ENCODE peak calls at places on chromosomes 4 and X, in seven cellular contexts. T, V, O, I, P, D and C are unnamed samples.

GRCh38 chr4:71243434-71243833 is 95.4 kb upstream of the SLC4A4 start:
- DNase-seq in V (no peak), P (no peak), D (no peak), O (no peak), T (no peak), I (no peak), C (no peak)

GRCh38 chr4:10003666-10004065 is 17.6 kb downstream of the SLC2A9 start:
- DNase-seq in P (no peak), V (no peak), O (no peak), D (no peak), T (peak), I (no peak), C (no peak)

GRCh38 chrX:44462851-44463250 is 79.8 kb downstream of the FUNDC1 start:
- DNase-seq in V (no peak), P (no peak), I (peak), D (no peak), O (peak), T (no peak), C (no peak)

GRCh38 chrX:33434256-33435092 is 223.1 kb upstream of the DMD start:
- DNase-seq in V (no peak), T (peak), P (peak), O (peak), D (peak), I (peak), C (peak)

GRCh38 chr4:74630551-74630950 is 163.8 kb downstream of the BTC start:
- DNase-seq in O (no peak), P (no peak), D (no peak), T (no peak), V (no peak), I (no peak), C (no peak)

GRCh38 chrX:84240848-84241565 is 53.0 kb upstream of the RPS6KA6 start:
- DNase-seq in O (no peak), V (no peak), D (no peak), P (no peak), I (no peak), T (no peak), C (no peak)

GRCh38 chrX:136646602-136647239 is 1.2 kb upstream of the CD40LG start:
- DNase-seq in O (no peak), V (no peak), D (no peak), I (no peak), T (peak), P (no peak), C (peak)

GRCh38 chr4:166836865-166837264 is 397.4 kb downstream of the SPOCK3 start:
- DNase-seq in P (no peak), T (no peak), O (no peak), I (no peak), V (no peak), D (no peak), C (no peak)

GRCh38 chrX:5409106-5409505 is 819.6 kb downstream of the NLGN4X start:
- DNase-seq in I (no peak), D (no peak), O (no peak), T (no peak), V (no peak), P (no peak), C (no peak)

GRCh38 chrX:24395775-24396174 is 35.3 kb downstream of the SUPT20HL1 start:
- DNase-seq in O (peak), T (peak), D (no peak), P (peak), I (peak), V (no peak), C (no peak)

GRCh38 chr4:78989697-78990270 is 50.5 kb upstream of the PAQR3 start:
- DNase-seq in T (no peak), V (no peak), P (no peak), O (no peak), I (no peak), D (no peak), C (no peak)

DNA sequence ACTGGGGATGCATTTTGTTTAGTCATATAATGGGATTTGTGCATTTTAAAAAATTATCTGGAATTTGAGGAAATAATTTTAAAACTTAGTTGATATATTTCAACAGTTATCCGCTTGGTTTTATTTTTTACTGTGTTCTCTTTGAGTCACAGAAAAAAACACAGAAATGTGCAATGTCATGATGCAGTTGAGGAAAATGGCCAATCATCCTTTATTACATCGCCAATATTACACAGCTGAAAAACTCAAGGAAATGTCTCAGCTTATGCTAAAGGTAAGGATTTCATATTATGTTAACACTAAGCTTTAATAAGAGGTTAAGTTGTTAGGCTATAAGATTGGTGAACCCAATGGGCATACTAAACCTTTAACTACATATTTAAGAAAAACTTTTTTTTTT is 63.9 kb downstream of the HPGDS start:
- DNase-seq in P (no peak), D (no peak), V (no peak), T (no peak), I (no peak), O (no peak), C (no peak)
- H3K4me3 ChIP-seq in P (no peak), D (no peak), V (no peak), T (no peak), I (no peak), O (no peak), C (no peak)

GRCh38 chr4:100462206-100462605 is 55.6 kb downstream of the EMCN start:
- DNase-seq in V (no peak), O (no peak), D (no peak), T (no peak), P (no peak), I (no peak), C (no peak)
- H3K27ac ChIP-seq in V (no peak), O (no peak), D (no peak), T (no peak), P (no peak), I (no peak), C (no peak)

GRCh38 chr4:20256381-20256881 is 4.7 kb downstream of the SLIT2 start:
- DNase-seq in P (no peak), I (no peak), T (no peak), D (no peak), V (no peak), O (no peak), C (no peak)

GRCh38 chr4:20254517-20255250 is 3.0 kb downstream of the SLIT2 start:
- DNase-seq in T (no peak), O (no peak), D (peak), P (peak), I (peak), V (peak), C (peak)

GRCh38 chr4:20255823-20256222 is 4.1 kb downstream of the SLIT2 start:
- DNase-seq in I (no peak), O (no peak), T (no peak), V (no peak), P (no peak), D (no peak), C (no peak)

GRCh38 chr4:20253799-20254409 is 2.2 kb downstream of the SLIT2 start:
- DNase-seq in V (peak), I (no peak), D (peak), T (no peak), P (peak), O (no peak), C (peak)

DNA sequence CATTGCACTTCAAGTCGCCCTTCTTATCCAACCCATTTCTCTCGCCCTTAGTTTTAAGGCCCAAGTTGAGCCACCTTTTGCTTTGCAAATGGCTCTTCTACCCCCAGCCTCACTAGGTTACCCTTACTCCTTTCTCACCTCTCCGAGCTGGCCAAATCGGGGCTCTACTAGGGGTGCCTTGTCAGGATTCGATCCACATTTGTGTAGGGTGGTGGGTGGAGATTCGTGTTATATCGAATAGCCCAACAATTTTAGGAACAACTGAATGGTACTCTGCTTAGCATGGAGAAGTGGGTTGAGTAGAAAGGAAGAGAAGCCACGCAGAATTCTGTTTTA is 3.5 kb downstream of the SLIT2 start:
- DNase-seq in P (no peak), O (no peak), I (no peak), D (no peak), V (no peak), T (no peak), C (no peak)
- H3K4me3 ChIP-seq in P (peak), O (peak), I (peak), D (peak), V (peak), T (no peak), C (peak)

GRCh38 chr4:145772347-145772746 is 92.4 kb downstream of the C4orf51 start:
- DNase-seq in P (no peak), D (no peak), I (no peak), T (no peak), O (no peak), V (no peak), C (no peak)
- H3K27ac ChIP-seq in P (no peak), D (no peak), I (no peak), T (no peak), O (no peak), V (no peak), C (no peak)

GRCh38 chr4:77127837-77128621 is 29.0 kb upstream of the CCNG2 start:
- DNase-seq in P (no peak), D (no peak), O (no peak), T (no peak), V (no peak), I (no peak), C (no peak)

GRCh38 chr4:77123403-77123802 is 33.6 kb upstream of the CCNG2 start:
- DNase-seq in T (no peak), P (no peak), D (no peak), O (no peak), V (no peak), I (no peak), C (no peak)

DNA sequence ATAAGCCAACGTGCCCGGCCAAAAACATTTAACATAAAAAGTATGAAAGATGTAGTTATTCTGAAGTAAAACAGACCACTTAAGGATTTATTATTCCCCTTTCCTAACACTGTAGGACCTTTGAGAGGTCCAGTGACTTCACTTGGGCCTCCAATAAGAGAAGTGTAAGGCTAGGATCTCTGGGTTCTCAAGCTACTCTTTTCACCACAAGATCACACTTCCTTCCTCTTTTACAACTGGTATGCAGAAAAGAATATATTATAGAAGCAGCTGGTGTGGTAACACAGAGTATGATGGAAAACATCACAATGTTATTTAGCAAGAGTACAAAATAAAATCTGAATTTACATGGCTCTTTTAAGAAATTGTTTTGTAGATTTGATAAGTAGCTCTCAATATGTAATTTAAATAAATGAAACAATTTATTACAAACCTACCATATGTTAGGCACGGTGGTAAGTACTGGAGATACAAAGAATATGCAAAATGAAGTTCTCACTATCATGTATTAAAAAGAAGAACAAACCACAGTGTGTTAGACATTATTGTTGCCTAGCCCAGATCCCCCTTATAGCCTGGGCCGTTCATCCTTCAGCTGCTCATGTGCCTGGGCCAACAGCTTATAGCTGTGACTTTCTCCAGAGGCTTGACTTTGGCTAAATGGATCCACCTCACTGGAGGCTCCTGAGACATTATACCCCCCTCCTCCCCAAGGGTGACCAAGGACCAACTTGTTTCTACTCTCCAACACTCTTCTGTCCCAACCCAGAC is 30.0 kb upstream of the CCNG2 start:
- DNase-seq in V (no peak), T (peak), I (no peak), D (no peak), P (no peak), O (no peak), C (no peak)
- H3K4me3 ChIP-seq in V (no peak), T (peak), I (no peak), D (no peak), P (no peak), O (no peak), C (no peak)